ENCODE peak calls at places on chromosomes 7 and 10, in five cellular contexts. M, Z, J, O and H are unnamed samples.
A peak's percentile ranks its signal among the peaks of the same experiment; 100 is the strongest.

GRCh38 chr10:62166331-62167154 is 102.1 kb downstream of the RTKN2 start:
- DNase-seq in M (no peak), Z (peak; percentile 54), J (no peak), O (no peak), H (no peak)

GRCh38 chr7:100826546-100827329 is 585 bp downstream of the EPHB4 start:
- DNase-seq in M (no peak), Z (no peak), J (peak; percentile 58), O (no peak), H (no peak)

GRCh38 chr7:157006205-157006747 is 4.2 kb downstream of the MNX1 start:
- DNase-seq in M (no peak), Z (no peak), J (peak; percentile 71), O (no peak), H (no peak)

GRCh38 chr7:123749537-123749857 is 694 bp upstream of the WASL start:
- DNase-seq in M (no peak), Z (no peak), J (no peak), O (peak; percentile 68), H (no peak)

GRCh38 chr7:70387197-70387596 is 744.7 kb upstream of the GALNT17 start:
- DNase-seq in M (no peak), Z (no peak), J (no peak), O (no peak), H (no peak)

GRCh38 chr10:88528791-88529190 is 54.3 kb downstream of the RNLS start:
- DNase-seq in M (no peak), Z (no peak), J (no peak), O (no peak), H (no peak)

GRCh38 chr10:62723375-62723774 is 81.1 kb upstream of the ADO start:
- DNase-seq in M (no peak), Z (no peak), J (no peak), O (no peak), H (no peak)

GRCh38 chr7:26620352-26620751 is 244.0 kb downstream of the SKAP2 start:
- DNase-seq in M (peak; percentile 52), Z (no peak), J (peak; percentile 74), O (peak; percentile 46), H (peak; percentile 25)

GRCh38 chr7:23184709-23185354 is 3.0 kb downstream of the NUP42 start:
- DNase-seq in M (no peak), Z (peak; percentile 17), J (no peak), O (peak; percentile 49), H (peak; percentile 28)

GRCh38 chr7:1355568-1356340 is 103.5 kb downstream of the MICALL2 start:
- DNase-seq in M (no peak), Z (no peak), J (no peak), O (no peak), H (no peak)
- TF ChIP-seq SUZ12 in M (no peak), Z (no peak), J (no peak), O (no peak), H (no peak)

GRCh38 chr10:69088471-69088769 is 517 bp downstream of the SRGN start:
- DNase-seq in M (no peak), Z (no peak), J (no peak), O (no peak), H (no peak)

GRCh38 chr10:69092959-69093850 is 5.3 kb downstream of the SRGN start:
- DNase-seq in M (peak; percentile 60), Z (peak; percentile 69), J (peak; percentile 84), O (peak; percentile 79), H (peak; percentile 67)

GRCh38 chr10:69088801-69089501 is 1.0 kb downstream of the SRGN start:
- DNase-seq in M (no peak), Z (peak; percentile 61), J (no peak), O (no peak), H (no peak)

GRCh38 chr10:69089638-69090599 is 2.0 kb downstream of the SRGN start:
- DNase-seq in M (no peak), Z (peak; percentile 65), J (no peak), O (no peak), H (no peak)

DNA sequence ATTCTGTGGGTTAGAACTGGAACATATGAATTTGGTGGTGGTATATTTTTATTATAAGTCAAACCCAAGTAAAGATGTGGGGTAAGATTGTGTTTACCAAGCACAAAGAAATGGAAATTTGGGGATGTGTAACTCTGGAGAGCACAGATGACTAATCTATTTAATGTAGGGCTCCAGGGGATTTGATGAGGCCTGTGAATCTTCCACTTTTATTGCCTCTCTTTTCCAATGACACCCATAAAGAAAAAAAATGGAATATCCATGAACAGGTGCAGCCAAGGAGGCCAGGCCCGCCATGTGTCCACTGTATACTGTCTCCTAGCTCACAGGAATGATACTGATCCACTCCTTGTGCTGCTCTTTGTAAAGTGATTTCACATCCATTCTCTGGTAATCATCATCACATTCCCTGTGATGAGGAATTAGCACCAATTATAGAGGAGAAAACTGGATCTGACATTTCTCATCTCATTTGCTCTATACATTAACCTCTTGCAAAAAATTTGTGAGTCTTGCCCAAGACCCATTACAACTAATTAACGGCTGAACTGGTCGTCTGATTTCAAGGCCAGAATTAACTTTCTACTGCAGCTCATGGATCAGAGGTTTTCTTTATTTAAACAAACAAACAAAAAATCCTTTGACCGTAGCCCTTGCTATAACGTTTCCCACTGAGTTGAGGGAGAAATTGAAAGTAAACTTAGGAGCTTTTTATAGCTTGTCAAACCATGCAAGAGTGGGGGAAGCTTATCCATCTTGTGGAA is 3.0 kb downstream of the SRGN start:
- DNase-seq in M (no peak), Z (no peak), J (no peak), O (no peak), H (no peak)
- TF ChIP-seq SUZ12 in M (no peak), Z (no peak), J (no peak), O (no peak), H (no peak)

GRCh38 chr7:143250199-143250598 is 13.0 kb upstream of the GSTK1 start:
- DNase-seq in M (no peak), Z (no peak), J (no peak), O (no peak), H (no peak)

GRCh38 chr7:143248781-143249354 is 14.4 kb upstream of the GSTK1 start:
- DNase-seq in M (no peak), Z (no peak), J (no peak), O (peak; percentile 78), H (no peak)

GRCh38 chr7:143247372-143247771 is 15.9 kb upstream of the GSTK1 start:
- DNase-seq in M (no peak), Z (no peak), J (no peak), O (no peak), H (no peak)

GRCh38 chr7:143252002-143252401 is 11.2 kb upstream of the GSTK1 start:
- DNase-seq in M (no peak), Z (no peak), J (no peak), O (no peak), H (no peak)

GRCh38 chr7:143250822-143251221 is 12.4 kb upstream of the GSTK1 start:
- DNase-seq in M (no peak), Z (no peak), J (no peak), O (no peak), H (no peak)
- TF ChIP-seq SUZ12 in M (no peak), Z (no peak), J (no peak), O (no peak), H (no peak)

GRCh38 chr7:125645770-125646169 is 716.1 kb upstream of the POT1 start:
- DNase-seq in M (no peak), Z (no peak), J (no peak), O (no peak), H (no peak)

GRCh38 chr7:125641884-125642283 is 712.3 kb upstream of the POT1 start:
- DNase-seq in M (no peak), Z (no peak), J (no peak), O (no peak), H (no peak)

GRCh38 chr7:125643302-125643701 is 713.7 kb upstream of the POT1 start:
- DNase-seq in M (no peak), Z (no peak), J (no peak), O (no peak), H (no peak)

GRCh38 chr7:125648543-125648942 is 718.9 kb upstream of the POT1 start:
- DNase-seq in M (no peak), Z (no peak), J (no peak), O (no peak), H (no peak)

DNA sequence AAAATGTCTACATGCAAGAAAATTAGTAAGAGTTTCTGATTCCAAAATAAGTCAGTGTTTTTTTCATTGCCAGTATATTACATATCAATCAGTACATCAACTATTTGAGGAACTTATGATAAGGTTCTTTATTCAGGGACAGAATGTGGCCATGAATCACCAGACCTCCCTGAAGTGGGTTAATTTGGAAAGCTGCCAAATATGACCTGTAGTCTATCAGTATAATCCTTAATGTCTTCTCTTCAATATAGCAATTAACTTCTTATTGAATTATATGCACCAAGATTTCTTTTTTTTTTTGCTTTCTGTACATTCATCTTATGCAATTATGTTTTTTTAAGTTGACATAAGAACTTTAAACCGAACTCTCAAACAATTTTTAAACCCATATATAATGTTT is 714.5 kb upstream of the POT1 start:
- DNase-seq in M (no peak), Z (no peak), J (no peak), O (no peak), H (no peak)
- TF ChIP-seq SUZ12 in M (no peak), Z (no peak), J (no peak), O (no peak), H (no peak)

DNA sequence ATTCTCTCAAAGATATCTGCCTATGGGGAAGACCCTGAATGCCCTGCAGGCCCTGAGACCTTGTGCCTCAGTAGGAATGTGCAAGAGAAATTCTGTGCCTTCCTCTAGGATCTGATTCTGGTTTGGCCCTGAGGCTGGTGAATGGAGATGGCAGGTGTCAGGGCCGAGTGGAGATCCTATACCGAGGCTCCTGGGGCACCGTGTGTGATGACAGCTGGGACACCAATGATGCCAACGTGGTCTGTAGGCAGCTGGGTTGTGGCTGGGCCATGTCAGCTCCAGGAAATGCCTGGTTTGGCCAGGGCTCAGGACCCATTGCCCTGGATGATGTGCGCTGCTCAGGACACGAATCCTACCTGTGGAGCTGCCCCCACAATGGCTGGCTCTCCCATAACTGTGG is 15.7 kb downstream of the DMBT1 start:
- DNase-seq in M (no peak), Z (no peak), J (no peak), O (no peak), H (no peak)
- TF ChIP-seq SUZ12 in M (no peak), Z (no peak), J (no peak), O (no peak), H (no peak)

GRCh38 chr10:115657161-115657850 is 564.1 kb downstream of the ATRNL1 start:
- DNase-seq in M (no peak), Z (no peak), J (no peak), O (no peak), H (no peak)
- TF ChIP-seq SUZ12 in M (no peak), Z (no peak), J (no peak), O (no peak), H (no peak)

GRCh38 chr7:98133181-98133580 is 26.5 kb downstream of the LMTK2 start:
- DNase-seq in M (no peak), Z (peak; percentile 63), J (no peak), O (no peak), H (no peak)
- TF ChIP-seq SUZ12 in M (no peak), Z (no peak), J (no peak), O (no peak), H (no peak)

DNA sequence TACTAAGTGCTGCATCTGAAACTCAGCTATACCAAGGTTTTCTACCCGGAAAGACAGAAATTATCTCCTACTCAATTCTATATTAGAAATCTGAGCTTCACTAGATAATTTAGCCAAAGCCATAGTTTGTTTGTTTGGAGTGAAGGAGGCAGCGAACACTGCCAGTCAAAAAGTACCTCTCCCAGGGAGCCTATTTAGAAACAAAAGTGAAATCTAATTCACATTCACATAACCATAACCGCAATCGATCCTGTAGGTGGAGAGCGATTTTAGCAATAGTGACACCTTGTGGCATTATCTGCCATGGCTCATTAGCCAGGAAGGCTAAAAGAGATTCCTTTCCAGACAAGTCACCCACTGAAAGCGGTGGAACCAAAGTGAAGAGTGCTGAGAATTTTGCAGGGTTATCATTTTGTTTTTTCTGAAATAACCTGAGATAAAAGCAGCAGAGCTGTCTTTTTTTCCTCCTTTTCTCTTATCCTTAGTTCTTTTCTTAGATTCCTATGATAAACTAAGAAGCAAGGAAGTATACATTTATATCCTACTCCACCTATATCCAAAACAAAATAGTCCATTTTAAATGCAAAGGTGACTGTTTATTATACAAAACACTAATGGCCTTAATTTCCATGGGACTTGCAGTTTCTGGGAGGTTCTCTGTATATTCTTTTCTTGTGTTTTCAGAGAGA is 83.7 kb upstream of the BET1 start:
- DNase-seq in M (peak; percentile 54), Z (peak; percentile 66), J (peak; percentile 54), O (peak; percentile 48), H (peak; percentile 66)
- TF ChIP-seq SUZ12 in M (no peak), Z (no peak), J (no peak), O (no peak), H (no peak)